ENCODE peak calls at places on chromosomes 6 and 20, in four cellular contexts. One of them, this sample, is unnamed.

GRCh38 chr20:47576516-47577033 is 74.9 kb downstream of the NCOA3 start:
- DNase-seq in stomach: peak
- DNase-seq in Peyer's patch: peak
- DNase-seq in IMR-90: peak
- DNase-seq in this sample: peak

GRCh38 chr6:39800388-39801032 is 8.3 kb downstream of the DAAM2 start:
- DNase-seq in IMR-90: no peak
- DNase-seq in Peyer's patch: no peak
- DNase-seq in stomach: no peak
- DNase-seq in this sample: no peak

GRCh38 chr6:108653864-108654402 is 93.2 kb downstream of the FOXO3 start:
- DNase-seq in Peyer's patch: peak
- DNase-seq in IMR-90: peak
- DNase-seq in stomach: peak
- DNase-seq in this sample: no peak

GRCh38 chr6:37934276-37934675 is 114.7 kb downstream of the ZFAND3 start:
- DNase-seq in IMR-90: peak
- DNase-seq in Peyer's patch: no peak
- DNase-seq in stomach: no peak
- DNase-seq in this sample: no peak

GRCh38 chr6:53119772-53120409 is 28.8 kb downstream of the GCM1 start:
- DNase-seq in stomach: peak
- DNase-seq in Peyer's patch: peak
- DNase-seq in IMR-90: peak
- DNase-seq in this sample: no peak

GRCh38 chr6:112595201-112595600 is 248.1 kb downstream of the RFPL4B start:
- DNase-seq in stomach: no peak
- DNase-seq in Peyer's patch: no peak
- DNase-seq in IMR-90: peak
- DNase-seq in this sample: no peak

GRCh38 chr6:134630468-134631180 is 312.7 kb upstream of the SGK1 start:
- DNase-seq in Peyer's patch: peak
- DNase-seq in IMR-90: no peak
- DNase-seq in stomach: no peak
- DNase-seq in this sample: peak

GRCh38 chr6:46199387-46199786 is 28.6 kb upstream of the ENPP5 start:
- DNase-seq in IMR-90: no peak
- DNase-seq in stomach: no peak
- DNase-seq in Peyer's patch: no peak
- DNase-seq in this sample: no peak

GRCh38 chr20:40192083-40192482 is 497.0 kb downstream of the MAFB start:
- DNase-seq in IMR-90: no peak
- DNase-seq in Peyer's patch: no peak
- DNase-seq in stomach: no peak
- DNase-seq in this sample: no peak

GRCh38 chr6:149567846-149568585 is 1.8 kb downstream of the GINM1 start:
- DNase-seq in Peyer's patch: no peak
- DNase-seq in stomach: no peak
- DNase-seq in IMR-90: no peak
- DNase-seq in this sample: no peak

GRCh38 chr6:149565539-149566371 is 420 bp upstream of the GINM1 start:
- DNase-seq in IMR-90: peak
- DNase-seq in stomach: peak
- DNase-seq in Peyer's patch: peak
- DNase-seq in this sample: peak

GRCh38 chr6:149563928-149564325 is 2.2 kb upstream of the GINM1 start:
- DNase-seq in IMR-90: no peak
- DNase-seq in Peyer's patch: no peak
- DNase-seq in stomach: no peak
- DNase-seq in this sample: no peak

GRCh38 chr6:149566372-149567193 is at the start of gene GINM1:
- DNase-seq in stomach: peak
- DNase-seq in Peyer's patch: peak
- DNase-seq in IMR-90: peak
- DNase-seq in this sample: peak

DNA sequence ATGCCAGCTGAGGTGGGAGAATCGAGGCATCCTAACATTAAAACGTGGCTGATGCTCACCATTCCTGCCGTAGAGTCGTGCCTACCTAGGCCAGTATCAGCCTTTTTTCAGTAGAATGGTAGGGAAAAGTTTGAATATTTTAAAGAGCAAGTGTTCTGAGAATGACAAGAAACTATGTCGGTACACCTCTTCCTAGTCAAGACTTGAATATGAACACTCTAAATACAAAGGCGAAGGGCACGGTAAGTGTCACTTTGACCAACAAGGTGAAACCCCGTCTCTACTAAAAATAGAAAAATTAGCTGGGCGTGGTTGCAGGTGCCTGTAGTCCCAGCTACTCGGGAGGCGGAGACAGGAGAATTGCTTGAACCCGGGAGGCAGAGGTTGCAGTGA is 1.0 kb downstream of the GINM1 start:
- DNase-seq in stomach: no peak
- DNase-seq in Peyer's patch: no peak
- DNase-seq in IMR-90: no peak
- DNase-seq in this sample: peak
- H3K27ac ChIP-seq in stomach: peak
- H3K27ac ChIP-seq in Peyer's patch: peak
- H3K27ac ChIP-seq in IMR-90: no peak
- H3K27ac ChIP-seq in this sample: peak

DNA sequence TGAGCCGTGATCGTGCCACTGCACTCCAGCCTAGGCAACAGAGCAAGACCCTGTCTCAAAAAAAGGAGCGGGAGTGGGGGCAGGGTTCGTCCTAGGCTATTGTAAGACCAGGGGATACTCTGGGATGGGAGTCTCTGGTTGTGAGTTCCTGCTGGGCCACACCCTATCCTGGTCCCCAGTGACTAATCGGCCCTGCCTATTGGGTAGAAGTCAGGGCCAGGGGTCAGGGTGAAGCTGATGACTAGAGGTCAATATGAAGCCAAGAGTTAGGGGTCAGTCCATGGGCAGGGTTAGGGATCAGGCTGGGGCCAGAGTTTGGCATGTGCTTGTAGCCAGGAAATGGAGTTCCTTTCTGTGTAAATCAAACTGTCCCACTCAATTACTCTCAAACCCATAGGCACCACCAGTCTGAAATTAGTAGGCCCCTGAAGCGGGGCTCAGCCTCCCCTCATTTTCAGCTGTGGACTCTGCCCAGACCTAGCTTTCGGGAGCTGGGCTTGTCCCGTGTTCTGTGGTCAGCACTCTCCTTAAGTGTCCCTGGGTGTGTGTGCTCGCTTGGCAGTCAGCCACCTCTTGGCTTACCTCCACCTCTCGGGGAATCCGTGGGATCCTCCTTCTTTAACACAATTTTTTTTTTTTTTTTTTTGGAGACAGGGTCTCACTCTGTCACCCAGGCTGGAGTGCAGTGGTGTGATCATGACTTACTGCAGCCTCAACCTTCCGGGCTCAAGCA is 1.8 kb downstream of the HSPA12B start:
- DNase-seq in Peyer's patch: no peak
- DNase-seq in stomach: no peak
- DNase-seq in IMR-90: no peak
- DNase-seq in this sample: no peak
- H3K4me3 ChIP-seq in Peyer's patch: no peak
- H3K4me3 ChIP-seq in stomach: no peak
- H3K4me3 ChIP-seq in IMR-90: no peak
- H3K4me3 ChIP-seq in this sample: no peak

GRCh38 chr6:33010356-33010755 is 965 bp upstream of the HLA-DOA start:
- DNase-seq in Peyer's patch: no peak
- DNase-seq in IMR-90: no peak
- DNase-seq in stomach: no peak
- DNase-seq in this sample: no peak

GRCh38 chr6:33013608-33014007 is 4.2 kb upstream of the HLA-DOA start:
- DNase-seq in IMR-90: no peak
- DNase-seq in stomach: no peak
- DNase-seq in Peyer's patch: no peak
- DNase-seq in this sample: no peak

GRCh38 chr6:33007831-33008395 is 1.5 kb downstream of the HLA-DOA start:
- DNase-seq in IMR-90: no peak
- DNase-seq in stomach: no peak
- DNase-seq in Peyer's patch: no peak
- DNase-seq in this sample: no peak

GRCh38 chr6:33004940-33005339 is 4.5 kb downstream of the HLA-DOA start:
- DNase-seq in Peyer's patch: no peak
- DNase-seq in stomach: no peak
- DNase-seq in IMR-90: no peak
- DNase-seq in this sample: no peak

DNA sequence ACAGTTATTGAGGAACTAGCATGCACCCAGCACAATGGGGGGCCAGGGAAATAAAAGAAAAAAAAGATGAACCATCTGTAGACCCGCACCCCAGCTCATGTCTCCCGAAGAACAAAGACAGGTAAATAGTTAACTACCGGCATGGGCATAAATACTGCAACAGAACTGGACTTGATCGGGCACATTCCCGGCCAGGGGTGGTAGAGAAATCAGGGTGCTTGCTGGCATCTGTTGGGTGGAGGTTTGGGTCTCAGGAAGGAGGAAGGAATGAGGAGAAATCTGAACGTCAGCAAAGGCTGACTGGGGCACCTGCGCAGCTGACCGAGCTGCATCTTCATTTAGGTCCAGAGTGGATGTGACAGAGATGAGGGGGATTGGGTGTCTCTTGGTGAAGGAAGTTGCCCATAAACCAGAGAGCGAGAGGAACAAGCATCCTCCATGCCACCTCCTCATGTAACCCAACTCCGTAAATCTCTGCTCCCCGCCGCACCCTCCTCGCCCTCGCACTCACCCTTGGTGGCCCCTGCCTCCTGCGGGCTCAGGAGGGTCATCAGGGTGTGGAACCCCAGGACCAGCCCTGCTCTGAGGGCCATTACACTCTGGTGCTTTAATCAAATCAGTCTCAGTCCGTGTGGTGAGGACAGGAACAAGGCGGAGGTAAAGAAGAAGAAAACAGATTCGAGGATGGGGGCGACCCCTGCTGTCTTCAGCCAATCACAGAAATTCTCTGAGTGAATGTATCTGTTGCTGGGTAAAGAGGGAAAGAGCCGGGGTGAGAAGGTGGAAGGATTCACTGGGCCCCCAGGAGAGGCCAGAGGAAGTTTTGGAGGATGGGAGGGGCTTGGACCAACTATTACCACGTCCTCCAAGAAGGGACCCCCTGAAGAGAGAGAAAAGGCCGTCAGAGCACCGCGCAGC is at the start of gene HLA-DOA:
- DNase-seq in Peyer's patch: peak
- DNase-seq in IMR-90: peak
- DNase-seq in stomach: no peak
- DNase-seq in this sample: no peak
- H3K27ac ChIP-seq in Peyer's patch: peak
- H3K27ac ChIP-seq in IMR-90: no peak
- H3K27ac ChIP-seq in stomach: peak
- H3K27ac ChIP-seq in this sample: no peak

GRCh38 chr20:22763257-22763906 is 179.0 kb upstream of the FOXA2 start:
- DNase-seq in Peyer's patch: no peak
- DNase-seq in IMR-90: no peak
- DNase-seq in stomach: peak
- DNase-seq in this sample: no peak

GRCh38 chr20:22768266-22768665 is 183.9 kb upstream of the FOXA2 start:
- DNase-seq in Peyer's patch: no peak
- DNase-seq in IMR-90: no peak
- DNase-seq in stomach: no peak
- DNase-seq in this sample: no peak

GRCh38 chr20:22757424-22758189 is 173.2 kb upstream of the FOXA2 start:
- DNase-seq in stomach: no peak
- DNase-seq in IMR-90: no peak
- DNase-seq in Peyer's patch: no peak
- DNase-seq in this sample: no peak

DNA sequence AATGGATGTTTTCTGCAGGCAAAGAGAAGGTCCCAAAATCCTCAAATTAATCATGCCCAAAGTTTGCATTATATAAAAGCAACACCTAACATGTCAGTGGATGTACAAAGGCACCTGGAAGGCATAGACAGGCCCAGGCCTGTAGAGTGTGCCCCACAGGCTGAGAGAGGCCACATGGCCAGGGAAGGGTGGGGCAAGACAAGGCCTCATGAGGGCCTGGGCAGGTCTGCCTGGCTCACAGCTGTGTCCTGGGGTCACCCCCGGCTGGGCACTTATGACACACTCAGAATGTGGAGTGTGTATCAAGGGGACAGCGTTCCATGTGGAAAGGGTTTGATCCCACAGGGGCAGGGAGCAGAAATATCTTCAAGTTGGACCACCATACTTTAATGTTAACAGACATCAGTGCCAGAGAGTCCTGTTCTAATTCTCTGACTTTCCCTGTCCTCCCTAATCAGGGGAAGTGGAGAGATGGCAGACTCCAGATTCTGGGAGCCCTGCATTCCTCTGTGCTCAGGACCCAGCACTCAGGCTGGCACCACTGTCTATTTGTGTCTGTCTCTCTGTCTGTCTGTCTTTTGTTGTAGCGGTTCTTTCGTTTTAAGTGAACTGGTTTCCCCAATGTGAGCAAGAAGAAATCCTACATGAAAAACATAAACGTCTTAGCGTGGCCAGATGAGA is 178.3 kb upstream of the FOXA2 start:
- DNase-seq in stomach: no peak
- DNase-seq in IMR-90: no peak
- DNase-seq in Peyer's patch: no peak
- DNase-seq in this sample: no peak
- H3K4me3 ChIP-seq in stomach: no peak
- H3K4me3 ChIP-seq in IMR-90: no peak
- H3K4me3 ChIP-seq in Peyer's patch: no peak
- H3K4me3 ChIP-seq in this sample: no peak

GRCh38 chr6:137650720-137651119 is 156.5 kb upstream of the OLIG3 start:
- DNase-seq in IMR-90: no peak
- DNase-seq in Peyer's patch: no peak
- DNase-seq in stomach: no peak
- DNase-seq in this sample: no peak

GRCh38 chr6:137645850-137646249 is 151.7 kb upstream of the OLIG3 start:
- DNase-seq in Peyer's patch: no peak
- DNase-seq in stomach: no peak
- DNase-seq in IMR-90: no peak
- DNase-seq in this sample: no peak

GRCh38 chr6:137651591-137652335 is 157.6 kb upstream of the OLIG3 start:
- DNase-seq in Peyer's patch: peak
- DNase-seq in IMR-90: no peak
- DNase-seq in stomach: no peak
- DNase-seq in this sample: no peak

GRCh38 chr6:137646506-137646905 is 152.3 kb upstream of the OLIG3 start:
- DNase-seq in stomach: no peak
- DNase-seq in IMR-90: no peak
- DNase-seq in Peyer's patch: no peak
- DNase-seq in this sample: no peak

DNA sequence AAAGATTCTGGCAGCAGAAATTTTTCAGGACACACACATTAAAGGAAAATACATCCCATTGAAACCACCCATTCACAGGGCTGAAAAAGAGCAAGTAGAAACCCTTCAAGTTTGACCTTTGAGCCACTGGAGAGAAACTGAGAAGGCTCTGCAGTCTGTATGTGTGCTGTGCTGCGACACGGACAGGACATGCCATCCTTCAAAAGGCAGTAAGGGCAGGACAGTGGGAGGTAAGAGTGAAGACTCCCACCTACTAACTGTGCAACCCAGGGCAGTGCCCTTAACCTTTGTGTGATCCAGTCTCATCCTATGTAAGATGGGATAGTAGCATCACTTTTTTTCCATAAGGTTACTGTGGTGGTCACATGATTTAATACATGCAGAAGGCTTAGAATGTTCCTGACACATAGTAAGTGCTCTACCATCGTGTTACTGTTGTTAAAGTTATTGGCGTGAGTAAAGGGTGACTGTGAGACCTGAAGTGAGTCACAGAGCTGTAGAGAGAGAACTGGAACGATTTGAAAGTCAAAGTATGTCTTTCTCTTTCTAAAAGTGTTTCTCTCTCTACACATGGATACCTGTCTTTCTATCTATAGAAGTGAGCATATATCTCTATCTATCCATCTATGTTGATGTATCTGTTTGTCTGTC is 153.7 kb upstream of the OLIG3 start:
- DNase-seq in Peyer's patch: no peak
- DNase-seq in IMR-90: peak
- DNase-seq in stomach: no peak
- DNase-seq in this sample: no peak
- H3K27ac ChIP-seq in Peyer's patch: peak
- H3K27ac ChIP-seq in IMR-90: no peak
- H3K27ac ChIP-seq in stomach: peak
- H3K27ac ChIP-seq in this sample: no peak